ENCODE peak calls at places on chromosomes 3 and 15, in seven cellular contexts. N is endothelial cell; F is neural progenitor cell; Y is left ventricle myocardium inferior; U is activated T-helper 1 cell treated with anti-CD3 and anti-CD28 coated beads, Interleukin-12 subunit alpha, Interleukin-12 subunit beta, Interleukin-2, Interleukin-4 antibody, amounts not matched to agents 30 ng/mL and 10 ng/mL and 1 ng/mL, durations not matched to agents 14 hours and 24 hours and 36 hours; H is NCI-H2171 treated with DMSO at 0.1 percent for 48 hours; P is activated CD4-positive, alpha-beta T cell treated with anti-CD3 and anti-CD28 coated beads for 48 hours. K is an unnamed sample.

GRCh38 chr3:189961525-189962161 is 159.1 kb downstream of the P3H2 start:
- DNase-seq in N (peak), F (peak), Y (peak), U (peak), H (peak), P (peak), K (peak)

GRCh38 chr3:174023445-174023844 is 625.9 kb downstream of the NLGN1 start:
- DNase-seq in N (no peak), F (no peak), Y (no peak), U (no peak), H (peak), P (no peak), K (no peak)

GRCh38 chr3:10753964-10754363 is 62.1 kb upstream of the SLC6A11 start:
- DNase-seq in N (peak), F (peak), Y (peak), U (peak), H (no peak), P (peak), K (peak)

GRCh38 chr3:73504255-73504654 is 120.5 kb downstream of the PDZRN3 start:
- DNase-seq in N (no peak), F (no peak), Y (no peak), U (no peak), H (no peak), P (no peak), K (no peak)

GRCh38 chr15:55768670-55769185 is 25.8 kb upstream of the PRTG start:
- DNase-seq in N (no peak), F (peak), Y (no peak), U (no peak), H (no peak), P (no peak), K (no peak)

GRCh38 chr15:41465822-41466421 is 27.8 kb upstream of the ITPKA start:
- DNase-seq in N (peak), F (peak), Y (no peak), U (no peak), H (peak), P (peak), K (no peak)

GRCh38 chr3:193563999-193564398 is 9.3 kb upstream of the ATP13A4 start:
- DNase-seq in N (peak), F (peak), Y (no peak), U (no peak), H (no peak), P (no peak), K (no peak)

GRCh38 chr3:178382388-178383061 is 153.7 kb upstream of the KCNMB2 start:
- DNase-seq in N (no peak), F (no peak), Y (no peak), U (no peak), H (no peak), P (no peak), K (no peak)

GRCh38 chr3:31692714-31693113 is 160.0 kb downstream of the STT3B start:
- DNase-seq in N (no peak), F (peak), Y (no peak), U (no peak), H (no peak), P (no peak), K (no peak)

GRCh38 chr3:115217678-115218451 is 70.8 kb upstream of the ZBTB20 start:
- DNase-seq in N (peak), F (peak), Y (no peak), U (no peak), H (peak), P (peak), K (no peak)

GRCh38 chr3:156642750-156643728 is 31.4 kb upstream of the TIPARP start:
- DNase-seq in N (no peak), F (no peak), Y (no peak), U (no peak), H (no peak), P (no peak), K (no peak)

GRCh38 chr3:23575697-23576096 is 230.1 kb upstream of the UBE2E1 start:
- DNase-seq in N (no peak), F (no peak), Y (no peak), U (no peak), H (no peak), P (no peak), K (no peak)

GRCh38 chr3:123021986-123022510 is 5.5 kb downstream of the SEMA5B start:
- DNase-seq in N (no peak), F (peak), Y (no peak), U (no peak), H (peak), P (no peak), K (no peak)

K was measured in progenitor cell of endocrine pancreas.